ENCODE peak calls at places on chromosomes 6 and 20, in nine cellular contexts. K, E, G, W, H, O, B, D and M are unnamed samples. For H3K36me3, the result is how much of the 10 kb centered on the place peaks cover.

GRCh38 chr6:53095716-53096115 is 30.5 kb downstream of the FBXO9 start:
- DNase-seq in K (no peak), E (no peak), G (no peak), W (no peak), H (no peak), O (no peak), B (no peak), D (no peak), M (no peak)

GRCh38 chr6:166031275-166031674 is 136.4 kb downstream of the TBXT start:
- DNase-seq in K (no peak), E (no peak), G (no peak), W (no peak), H (no peak), O (no peak), B (no peak), D (no peak), M (no peak)

GRCh38 chr20:54746796-54747195 is 271.4 kb downstream of the DOK5 start:
- DNase-seq in K (no peak), E (no peak), G (no peak), W (no peak), H (no peak), O (no peak), B (no peak), D (no peak), M (no peak)

GRCh38 chr6:163533443-163533842 is 118.9 kb downstream of the QKI start:
- DNase-seq in K (no peak), E (no peak), G (no peak), W (no peak), H (peak), O (peak), B (no peak), D (peak), M (no peak)

GRCh38 chr6:21648475-21649050 is 55.0 kb downstream of the SOX4 start:
- DNase-seq in K (no peak), E (no peak), G (no peak), W (no peak), H (no peak), O (no peak), B (no peak), D (no peak), M (peak)

GRCh38 chr6:62652692-62653328 is 366.8 kb upstream of the KHDRBS2 start:
- DNase-seq in K (no peak), E (no peak), G (no peak), W (no peak), H (peak), O (no peak), B (no peak), D (no peak), M (no peak)

GRCh38 chr6:148972481-148972880 is 225.7 kb downstream of the UST start:
- DNase-seq in K (peak), E (no peak), G (peak), W (no peak), H (no peak), O (no peak), B (peak), D (peak), M (no peak)

GRCh38 chr20:51092238-51092822 is 69.4 kb upstream of the KCNG1 start:
- DNase-seq in K (no peak), E (no peak), G (no peak), W (no peak), H (peak), O (peak), B (no peak), D (no peak), M (no peak)

GRCh38 chr20:50519036-50519780 is 9.0 kb downstream of the PTPN1 start:
- DNase-seq in K (no peak), E (no peak), G (no peak), W (no peak), H (no peak), O (no peak), B (no peak), D (no peak), M (no peak)

GRCh38 chr6:26232950-26233607 is 131.9 kb upstream of the BTN3A2 start:
- DNase-seq in K (peak), E (no peak), G (no peak), W (no peak), H (peak), O (no peak), B (peak), D (no peak), M (peak)

GRCh38 chr6:158353851-158354508 is 41.7 kb downstream of the TULP4 start:
- DNase-seq in K (no peak), E (no peak), G (no peak), W (no peak), H (peak), O (peak), B (no peak), D (no peak), M (no peak)

GRCh38 chr6:26556263-26557070 is 18.3 kb downstream of the HMGN4 start:
- DNase-seq in K (no peak), E (peak), G (no peak), W (no peak), H (peak), O (peak), B (peak), D (no peak), M (peak)

GRCh38 chr6:70221025-70221714 is 81.7 kb downstream of the COL9A1 start:
- DNase-seq in K (no peak), E (no peak), G (no peak), W (no peak), H (peak), O (no peak), B (peak), D (no peak), M (no peak)

GRCh38 chr6:139628220-139628619 is 253.8 kb upstream of the CITED2 start:
- DNase-seq in K (no peak), E (no peak), G (no peak), W (no peak), H (no peak), O (no peak), B (no peak), D (no peak), M (no peak)

DNA sequence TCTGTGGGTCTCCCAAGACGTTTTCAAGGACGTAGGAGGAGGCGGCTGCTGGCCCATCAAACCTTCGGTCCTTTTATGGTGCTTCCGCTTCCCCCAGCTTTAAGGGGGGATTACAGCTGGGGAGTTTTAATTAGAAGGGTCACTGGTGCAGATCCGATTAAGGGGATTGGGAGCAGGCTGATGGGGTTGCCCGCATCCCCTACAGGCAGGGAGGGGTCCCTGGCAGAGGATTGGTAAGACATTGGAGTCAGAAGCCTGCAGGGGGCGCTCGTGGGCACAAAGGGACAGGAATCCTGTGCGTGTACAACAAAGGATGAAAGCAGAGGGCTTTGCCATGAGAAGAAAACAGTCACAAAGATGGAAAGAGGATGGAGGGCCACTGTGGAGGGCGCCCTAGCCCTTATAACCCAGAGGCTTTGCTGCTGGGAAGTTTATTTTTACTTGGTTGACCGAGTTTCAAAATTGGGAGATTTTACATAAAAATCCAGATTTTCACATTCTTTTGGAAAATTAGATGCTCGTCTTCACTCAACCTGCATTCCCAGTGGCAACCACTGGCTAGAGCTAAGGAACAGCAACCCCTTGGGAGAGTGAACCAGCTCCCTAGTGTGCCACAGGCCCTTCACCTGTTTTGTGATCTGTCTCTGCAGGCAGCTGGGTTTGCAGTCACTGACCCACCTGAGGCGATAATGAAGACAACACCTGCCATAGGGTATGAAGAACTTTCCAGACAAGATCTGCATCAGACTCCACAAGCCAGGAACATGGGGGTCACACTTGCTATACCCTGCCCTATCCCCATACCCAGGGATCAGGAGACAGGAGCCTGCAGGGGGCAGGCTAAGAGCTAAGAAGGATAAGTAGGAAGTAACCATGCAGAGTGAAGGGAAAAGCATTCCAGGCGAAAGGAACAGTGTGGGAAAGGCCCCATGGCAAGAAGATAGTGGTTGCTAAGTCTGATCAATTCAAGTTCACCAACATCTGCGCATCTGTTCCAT is 97.7 kb downstream of the KCNB1 start:
- DNase-seq in K (peak), E (peak), G (peak), W (peak), H (peak), O (peak), B (peak), D (no peak), M (peak)
- TF ChIP-seq CTCF in K (peak), E (peak), G (peak), W (peak), H (peak), O (peak), B (peak), D (peak), M (peak)

DNA sequence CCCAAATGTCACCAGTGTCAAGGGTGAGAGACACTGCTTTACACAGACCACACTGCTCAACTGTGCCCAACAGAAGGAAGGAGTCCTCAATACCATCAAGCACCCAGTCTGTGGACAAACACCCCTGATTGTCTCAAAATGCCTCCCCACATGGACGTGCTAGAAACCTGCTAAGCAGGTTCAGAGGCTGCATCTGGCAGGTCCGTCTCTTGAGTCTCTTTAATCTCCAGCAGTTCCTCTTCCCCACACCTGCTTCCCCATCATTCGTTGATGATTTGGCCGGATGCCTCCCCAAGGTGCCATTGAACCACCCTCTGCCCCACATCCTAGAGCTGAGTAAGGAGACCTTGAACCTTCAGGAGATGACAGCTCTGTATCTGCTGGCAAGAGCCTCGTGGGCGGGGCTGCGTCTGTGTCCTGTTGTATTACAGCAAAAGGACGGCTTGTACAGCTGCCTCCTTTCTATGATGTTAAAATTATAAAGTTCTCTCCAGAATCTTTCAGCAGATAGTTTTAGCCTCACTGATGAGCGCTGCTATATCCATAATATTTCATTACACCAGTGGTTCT is 179.2 kb downstream of the PREX1 start:
- DNase-seq in K (no peak), E (no peak), G (no peak), W (no peak), H (no peak), O (no peak), B (no peak), D (no peak), M (no peak)
- H3K36me3 ChIP-seq in K (half or more), E (under half), G (under half), W (half or more), H (under half), O (under half), B (under half), D (under half), M (half or more)

GRCh38 chr6:849075-849506 is 156.2 kb upstream of the EXOC2 start:
- DNase-seq in K (no peak), E (no peak), G (no peak), W (no peak), H (no peak), O (no peak), B (no peak), D (no peak), M (no peak)

GRCh38 chr6:859936-860335 is 167.0 kb upstream of the EXOC2 start:
- DNase-seq in K (no peak), E (no peak), G (no peak), W (no peak), H (no peak), O (no peak), B (no peak), D (no peak), M (no peak)

DNA sequence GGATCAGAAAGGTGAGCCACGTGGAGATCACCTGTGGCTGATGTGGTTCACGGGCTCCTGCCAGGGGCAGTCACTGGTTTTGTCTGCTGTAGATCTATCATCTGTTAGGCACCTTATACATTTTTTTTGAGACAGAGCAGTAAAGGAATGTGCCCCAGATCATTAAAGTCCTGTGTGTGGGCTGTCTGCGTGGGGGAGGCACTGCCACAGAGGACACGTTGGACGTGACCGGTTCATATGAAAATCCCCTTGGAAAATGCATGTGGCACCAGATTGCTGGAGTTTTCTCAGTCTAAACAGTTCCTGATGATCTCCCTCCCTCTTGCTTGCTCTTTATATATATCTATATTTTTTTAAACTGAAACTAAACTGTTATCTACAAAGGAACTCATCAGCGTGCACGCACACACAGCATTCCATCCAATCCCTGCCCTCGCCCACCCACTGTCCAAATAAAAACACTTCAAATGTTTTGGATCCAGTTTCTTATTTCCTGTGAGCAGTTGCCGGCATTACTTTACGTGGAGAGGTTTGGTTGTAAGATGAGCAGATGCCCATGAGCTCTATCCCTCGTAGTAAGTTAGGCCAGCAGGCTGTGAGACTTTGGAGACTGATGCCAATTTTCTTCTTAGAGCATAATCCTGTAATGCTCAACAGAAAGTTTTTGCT is 161.6 kb upstream of the EXOC2 start:
- DNase-seq in K (no peak), E (no peak), G (no peak), W (no peak), H (peak), O (peak), B (no peak), D (no peak), M (no peak)
- H3K4me3 ChIP-seq in K (no peak), E (no peak), G (no peak), W (peak), H (no peak), O (peak), B (no peak), D (no peak), M (no peak)

DNA sequence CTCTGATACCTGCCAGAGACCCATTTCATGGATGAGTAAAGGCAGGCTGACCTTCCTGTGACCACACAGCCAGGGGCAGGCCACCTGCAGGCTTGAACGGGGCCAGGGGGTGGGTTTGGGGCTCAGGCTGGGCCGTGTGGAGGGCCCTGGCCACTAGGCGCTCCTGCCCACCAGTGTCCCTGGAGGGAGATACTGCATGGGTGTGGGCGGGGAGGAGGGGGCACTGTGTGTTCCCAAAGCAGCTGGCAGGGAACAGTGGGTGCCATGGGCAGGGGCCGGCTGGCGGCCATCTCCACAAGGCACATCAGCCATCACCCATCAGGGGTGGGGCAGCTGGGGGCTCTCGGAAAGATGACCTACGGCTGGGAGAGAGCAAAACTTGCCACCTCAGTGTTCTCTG is 15.4 kb downstream of the SRC start:
- DNase-seq in K (peak), E (no peak), G (no peak), W (peak), H (no peak), O (no peak), B (peak), D (no peak), M (no peak)
- TF ChIP-seq CTCF in K (no peak), E (no peak), G (no peak), W (no peak), H (no peak), O (no peak), B (no peak), D (no peak), M (no peak)

GRCh38 chr6:116579143-116579542 is 7.8 kb downstream of the RWDD1 start:
- DNase-seq in K (no peak), E (no peak), G (no peak), W (no peak), H (peak), O (no peak), B (no peak), D (no peak), M (no peak)

GRCh38 chr6:116575227-116575626 is 3.9 kb downstream of the RWDD1 start:
- DNase-seq in K (no peak), E (no peak), G (no peak), W (no peak), H (no peak), O (no peak), B (no peak), D (no peak), M (no peak)

GRCh38 chr6:116577486-116577885 is 6.2 kb downstream of the RWDD1 start:
- DNase-seq in K (no peak), E (no peak), G (no peak), W (no peak), H (no peak), O (no peak), B (no peak), D (no peak), M (no peak)

GRCh38 chr6:116580198-116580597 is 8.9 kb downstream of the RWDD1 start:
- DNase-seq in K (no peak), E (no peak), G (no peak), W (no peak), H (peak), O (peak), B (no peak), D (no peak), M (no peak)
- H3K36me3 ChIP-seq in K (under half), E (under half), G (under half), W (half or more), H (under half), O (under half), B (under half), D (under half), M (under half)

GRCh38 chr20:17556842-17557674 is 12.8 kb upstream of the DSTN start:
- DNase-seq in K (peak), E (peak), G (peak), W (peak), H (peak), O (no peak), B (peak), D (peak), M (no peak)

GRCh38 chr20:17559338-17559737 is 10.5 kb upstream of the DSTN start:
- DNase-seq in K (peak), E (no peak), G (no peak), W (no peak), H (no peak), O (no peak), B (no peak), D (no peak), M (no peak)

GRCh38 chr20:17557675-17558006 is 12.2 kb upstream of the DSTN start:
- DNase-seq in K (no peak), E (no peak), G (peak), W (no peak), H (peak), O (peak), B (no peak), D (peak), M (no peak)

GRCh38 chr20:17558941-17559304 is 11.0 kb upstream of the DSTN start:
- DNase-seq in K (no peak), E (no peak), G (no peak), W (no peak), H (no peak), O (no peak), B (no peak), D (no peak), M (no peak)

GRCh38 chr20:17558154-17558940 is 11.5 kb upstream of the DSTN start:
- DNase-seq in K (peak), E (no peak), G (no peak), W (no peak), H (peak), O (peak), B (no peak), D (peak), M (no peak)
- H3K4me3 ChIP-seq in K (no peak), E (no peak), G (no peak), W (peak), H (no peak), O (peak), B (no peak), D (no peak), M (no peak)

GRCh38 chr20:39289316-39289715 is 327.2 kb downstream of the DHX35 start:
- DNase-seq in K (no peak), E (no peak), G (no peak), W (no peak), H (no peak), O (no peak), B (no peak), D (no peak), M (no peak)
- TF ChIP-seq CTCF in K (no peak), E (no peak), G (no peak), W (peak), H (no peak), O (peak), B (peak), D (no peak), M (peak)

DNA sequence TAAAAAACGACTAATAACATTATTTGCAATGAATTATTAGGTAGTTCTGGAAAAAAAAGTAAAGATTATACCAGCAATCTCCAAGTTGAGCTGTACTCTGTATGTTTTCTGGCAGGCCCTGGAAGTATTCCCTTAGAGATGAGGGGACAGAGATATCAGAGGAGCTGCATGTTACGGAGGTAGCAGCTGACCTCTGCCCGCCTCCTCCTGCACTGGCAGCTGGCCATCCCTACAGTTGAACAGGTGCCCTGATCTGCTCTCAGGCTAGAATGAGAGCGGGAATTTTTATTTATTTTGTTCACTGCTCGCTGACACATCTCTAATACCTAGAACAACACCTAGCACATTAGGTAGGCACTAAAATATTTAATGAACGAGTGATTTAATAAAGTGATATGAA is 23.1 kb downstream of the FBXL4 start:
- DNase-seq in K (no peak), E (no peak), G (peak), W (no peak), H (no peak), O (no peak), B (peak), D (no peak), M (no peak)
- H3K36me3 ChIP-seq in K (under half), E (under half), G (under half), W (under half), H (under half), O (under half), B (under half), D (under half), M (under half)

GRCh38 chr6:38760097-38760496 is 45.0 kb downstream of the DNAH8 start:
- DNase-seq in K (no peak), E (no peak), G (no peak), W (no peak), H (no peak), O (no peak), B (no peak), D (no peak), M (no peak)
- H3K4me3 ChIP-seq in K (no peak), E (no peak), G (no peak), W (no peak), H (no peak), O (no peak), B (no peak), D (no peak), M (no peak)